ENCODE peak calls at places on chromosomes 7 and 10, in eight cellular contexts. B is astrocyte of the spinal cord, H is prostate gland, X is neural progenitor cell, F is choroid plexus epithelial cell, U is tibial nerve, V is neural crest cell, Q is upper lobe of right lung. S is an unnamed sample.

GRCh38 chr10:22700489-22700888 is 13.9 kb downstream of the PIP4K2A start:
- DNase-seq in B (no peak), H (no peak), X (no peak), F (no peak), U (no peak), V (no peak), Q (no peak), S (no peak)

GRCh38 chr10:31011660-31012022 is 20.0 kb downstream of the ZNF438 start:
- DNase-seq in B (no peak), H (no peak), X (no peak), F (no peak), U (no peak), V (no peak), Q (no peak), S (no peak)

GRCh38 chr7:20647051-20647450 is 31.6 kb downstream of the ABCB5 start:
- DNase-seq in B (peak; percentile 74), H (no peak), X (no peak), F (peak; percentile 57), U (peak; percentile 8), V (no peak), Q (no peak), S (no peak)

GRCh38 chr7:28980504-28981281 is 22.6 kb upstream of the TRIL start:
- DNase-seq in B (no peak), H (no peak), X (no peak), F (no peak), U (no peak), V (no peak), Q (no peak), S (no peak)

GRCh38 chr7:28903779-28904538 is 54.2 kb downstream of the TRIL start:
- DNase-seq in B (no peak), H (no peak), X (no peak), F (peak; percentile 3), U (no peak), V (no peak), Q (no peak), S (no peak)

GRCh38 chr7:149787428-149788299 is 14.3 kb upstream of the ZNF467 start:
- DNase-seq in B (no peak), H (no peak), X (peak; percentile 60), F (no peak), U (no peak), V (no peak), Q (no peak), S (no peak)

GRCh38 chr7:136074840-136075239 is 97.7 kb upstream of the MTPN start:
- DNase-seq in B (peak; percentile 4), H (no peak), X (no peak), F (no peak), U (no peak), V (no peak), Q (no peak), S (no peak)

GRCh38 chr7:78852951-78853350 is 600.5 kb downstream of the MAGI2 start:
- DNase-seq in B (peak; percentile 2), H (no peak), X (no peak), F (peak; percentile 4), U (no peak), V (no peak), Q (no peak), S (no peak)

GRCh38 chr7:20111821-20112542 is 105.2 kb downstream of the MACC1 start:
- DNase-seq in B (no peak), H (no peak), X (no peak), F (no peak), U (no peak), V (no peak), Q (no peak), S (no peak)

GRCh38 chr10:96695366-96695765 is 24.9 kb downstream of the PIK3AP1 start:
- DNase-seq in B (no peak), H (no peak), X (no peak), F (peak; percentile 16), U (no peak), V (no peak), Q (no peak), S (no peak)

GRCh38 chr10:100327007-100327700 is 2.9 kb downstream of the PKD2L1 start:
- DNase-seq in B (no peak), H (no peak), X (no peak), F (no peak), U (no peak), V (no peak), Q (no peak), S (no peak)

GRCh38 chr10:37711617-37712488 is 145.6 kb downstream of the ZNF248 start:
- DNase-seq in B (no peak), H (no peak), X (no peak), F (no peak), U (no peak), V (no peak), Q (no peak), S (no peak)

GRCh38 chr7:146659732-146660131 is 543.1 kb downstream of the CNTNAP2 start:
- DNase-seq in B (no peak), H (no peak), X (no peak), F (no peak), U (no peak), V (no peak), Q (no peak), S (no peak)

GRCh38 chr10:130230036-130230435 is 93.8 kb downstream of the GLRX3 start:
- DNase-seq in B (no peak), H (no peak), X (no peak), F (no peak), U (no peak), V (no peak), Q (peak; percentile 23), S (no peak)

GRCh38 chr10:4234661-4235060 is 449.7 kb upstream of the KLF6 start:
- DNase-seq in B (no peak), H (no peak), X (no peak), F (peak; percentile 83), U (no peak), V (no peak), Q (no peak), S (no peak)
- TF ChIP-seq CTCF in B (no peak), H (no peak), X (no peak), F (peak; percentile 27), U (no peak), V (no peak), Q (peak; percentile 15), S (no peak)

DNA sequence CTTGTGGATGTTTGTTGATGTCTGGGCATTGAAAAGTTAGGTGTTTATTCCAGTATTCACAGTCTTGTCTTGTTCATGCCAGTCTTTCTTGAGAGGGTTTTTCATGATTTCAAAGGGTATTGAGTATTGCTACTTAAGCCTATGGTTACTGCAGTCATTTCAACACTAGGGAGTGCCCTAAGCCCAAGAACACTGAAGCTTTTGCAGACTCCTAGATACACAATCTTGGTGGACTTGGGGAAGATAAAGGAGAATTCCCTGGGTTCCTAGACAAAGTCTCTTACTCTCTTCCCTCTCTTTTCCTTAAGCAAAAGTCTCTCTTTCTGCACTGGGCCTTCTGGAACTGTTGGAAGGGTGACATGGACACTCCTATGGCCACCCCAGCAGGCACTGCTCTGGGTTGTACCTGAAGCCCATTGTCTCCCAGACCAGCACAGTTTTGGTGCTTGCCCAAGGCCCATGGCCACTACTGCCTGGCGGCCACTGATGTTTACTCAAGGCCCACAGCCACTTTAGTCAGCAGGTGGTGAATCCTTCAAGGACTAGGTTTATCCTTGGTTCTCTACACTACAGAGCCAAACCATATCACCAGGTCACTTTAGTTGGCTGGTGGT is 24.9 kb downstream of the SAMD9 start:
- DNase-seq in B (peak; percentile 41), H (no peak), X (peak; percentile 53), F (peak; percentile 82), U (no peak), V (no peak), Q (no peak), S (peak; percentile 12)
- TF ChIP-seq CTCF in B (peak; percentile 63), H (no peak), X (peak; percentile 60), F (peak; percentile 73), U (no peak), V (no peak), Q (peak; percentile 26), S (no peak)

DNA sequence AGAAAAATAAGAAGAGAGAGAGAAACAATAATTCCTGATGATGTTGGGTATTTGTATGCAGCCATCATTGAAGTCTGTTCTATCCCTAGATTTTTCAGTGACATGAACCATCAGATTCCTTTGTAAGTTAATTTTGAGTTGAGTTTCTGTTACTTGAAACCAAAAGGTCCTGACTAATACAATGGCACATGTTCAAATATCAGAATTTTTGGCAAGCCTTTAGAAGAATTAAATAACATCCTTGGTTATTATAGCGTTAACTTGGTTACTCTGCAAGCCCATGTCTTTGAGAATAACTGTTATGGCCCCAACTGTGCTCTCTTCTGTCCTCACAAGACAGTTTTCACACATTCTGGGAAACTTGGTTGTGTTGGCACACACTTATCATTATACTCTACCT is 66.5 kb downstream of the SYPL1 start:
- DNase-seq in B (peak; percentile 51), H (no peak), X (no peak), F (peak; percentile 30), U (no peak), V (no peak), Q (no peak), S (no peak)
- TF ChIP-seq CTCF in B (no peak), H (no peak), X (no peak), F (no peak), U (no peak), V (no peak), Q (no peak), S (no peak)

DNA sequence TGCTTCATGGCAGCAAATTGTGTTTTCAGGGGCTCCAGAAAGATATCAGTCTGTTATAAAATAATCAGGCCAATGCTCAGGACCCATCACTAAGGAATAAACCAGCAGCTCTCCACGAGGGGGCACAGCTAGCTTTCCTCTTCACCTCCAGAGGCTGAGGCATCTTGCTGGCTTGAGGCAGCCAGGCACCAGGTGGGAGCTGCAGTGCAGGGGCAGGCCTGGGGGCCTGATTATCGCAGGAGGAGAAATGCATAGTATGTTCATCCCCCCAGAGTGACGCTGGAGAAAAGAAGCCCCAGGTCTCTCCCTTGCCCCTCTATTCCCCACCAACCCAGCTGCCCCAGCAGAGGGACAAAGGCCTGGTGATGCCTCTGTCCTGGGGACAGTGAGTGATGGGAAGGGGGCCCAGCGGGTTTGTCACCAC is 128.3 kb upstream of the FAM20C start:
- DNase-seq in B (peak; percentile 73), H (peak; percentile 27), X (peak; percentile 77), F (peak; percentile 87), U (peak; percentile 72), V (peak; percentile 40), Q (peak; percentile 61), S (peak; percentile 44)
- TF ChIP-seq CTCF in B (peak; percentile 80), H (no peak), X (peak; percentile 59), F (peak; percentile 85), U (peak; percentile 36), V (peak; percentile 55), Q (peak; percentile 33), S (no peak)